ENCODE peak calls at places on chromosome 1, in seven cellular contexts. T is GM23338, H is HCT116, W is neural progenitor cell, K is GM23248, I is MM.1S, V is hepatocyte. D is an unnamed sample.

GRCh38 chr1:80448081-80448480 is 1352.7 kb upstream of the ADGRL2 start:
- DNase-seq in T (no peak), W (no peak), K (no peak), I (no peak), V (no peak), H (no peak), D (no peak)

GRCh38 chr1:94734963-94735899 is 84.9 kb upstream of the SLC44A3 start:
- DNase-seq in T (peak; percentile 46), H (no peak), V (peak; percentile 44), I (no peak), K (peak; percentile 73), W (no peak), D (no peak)

GRCh38 chr1:222815367-222815765 is 527 bp downstream of the DISP1 start:
- DNase-seq in V (peak; percentile 71), I (no peak), W (no peak), K (peak; percentile 83), T (no peak), H (no peak), D (peak; percentile 74)

GRCh38 chr1:10638559-10639300 is 157.7 kb downstream of the CASZ1 start:
- DNase-seq in I (no peak), T (peak; percentile 59), W (peak; percentile 73), K (no peak), V (no peak), H (no peak), D (no peak)

GRCh38 chr1:242525769-242526168 is 1.3 kb upstream of the PLD5 start:
- DNase-seq in W (no peak), K (no peak), V (no peak), I (no peak), T (no peak), H (no peak), D (no peak)

GRCh38 chr1:247077234-247077633 is 1.4 kb downstream of the ZNF670 start:
- DNase-seq in K (peak; percentile 36), T (no peak), W (no peak), H (no peak), V (no peak), I (no peak), D (peak; percentile 53)

GRCh38 chr1:151616505-151616849 is 4.6 kb downstream of the SNX27 start:
- DNase-seq in V (no peak), T (no peak), W (no peak), H (no peak), I (no peak), K (peak; percentile 64), D (peak; percentile 73)

GRCh38 chr1:39638965-39639332 is 494 bp downstream of the HEYL start:
- DNase-seq in T (peak; percentile 28), V (no peak), K (no peak), I (no peak), H (no peak), W (no peak), D (no peak)

GRCh38 chr1:54979327-54979891 is 1.0 kb upstream of the TMEM61 start:
- DNase-seq in T (no peak), V (no peak), H (no peak), K (peak; percentile 29), I (no peak), W (no peak), D (no peak)

GRCh38 chr1:244460195-244460594 is 878 bp upstream of the CATSPERE start:
- DNase-seq in W (no peak), K (peak; percentile 42), T (peak; percentile 31), H (no peak), I (no peak), V (no peak), D (peak; percentile 31)

GRCh38 chr1:9169601-9170137 is 40.8 kb upstream of the GPR157 start:
- DNase-seq in K (peak; percentile 50), V (no peak), T (no peak), W (no peak), H (no peak), I (no peak), D (no peak)

GRCh38 chr1:111988377-111988742 is 1.1 kb downstream of the KCND3 start:
- DNase-seq in W (no peak), I (no peak), K (no peak), T (no peak), H (no peak), V (no peak), D (no peak)

GRCh38 chr1:111988743-111989453 is 570 bp downstream of the KCND3 start:
- DNase-seq in H (no peak), K (peak; percentile 15), T (peak; percentile 66), W (peak; percentile 56), V (peak; percentile 38), I (no peak), D (no peak)

GRCh38 chr1:111990026-111990877 is 784 bp upstream of the KCND3 start:
- DNase-seq in T (peak; percentile 49), H (no peak), K (peak; percentile 41), W (peak; percentile 38), V (peak; percentile 29), I (no peak), D (no peak)

GRCh38 chr1:111989531-111990025 is at the start of gene KCND3:
- DNase-seq in V (peak; percentile 58), T (peak; percentile 42), K (peak; percentile 66), I (peak; percentile 17), W (peak; percentile 77), H (no peak), D (no peak)

GRCh38 chr1:111987502-111987901 is 2.0 kb downstream of the KCND3 start:
- DNase-seq in V (no peak), H (no peak), W (no peak), K (no peak), I (no peak), T (no peak), D (no peak)
- H3K4me3 ChIP-seq in V (no peak overlapping the region), H (no peak overlapping the region), W (no peak overlapping the region), K (no peak overlapping the region), I (no peak overlapping the region), T (no peak overlapping the region), D (no peak overlapping the region)

DNA sequence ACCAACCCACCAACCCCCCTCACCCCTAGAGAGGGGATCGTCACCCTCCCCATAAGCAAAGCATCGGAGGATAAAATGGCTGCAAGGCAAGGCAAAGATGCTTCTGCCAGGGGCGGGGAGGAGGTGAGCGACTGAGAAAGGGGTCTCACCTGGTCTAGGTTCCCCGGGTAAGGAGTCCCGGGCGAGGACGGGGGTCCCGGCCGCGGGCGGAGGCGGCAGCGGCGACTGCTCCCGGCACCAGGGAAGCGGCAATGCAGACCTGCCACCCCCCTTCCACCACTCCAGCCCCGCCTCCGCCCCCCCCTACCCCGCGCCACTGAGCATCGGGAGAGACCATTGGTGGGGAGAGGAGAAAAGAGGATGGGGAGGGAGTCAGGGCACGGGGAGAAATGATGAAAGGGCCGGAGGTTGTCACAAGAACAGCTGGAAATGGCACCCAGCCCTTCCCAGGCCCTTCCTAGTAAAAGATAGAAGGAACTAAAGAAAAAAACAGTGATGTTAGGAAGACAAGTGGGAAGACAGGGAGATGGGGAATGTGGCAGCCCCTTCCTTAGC is at the start of gene SV2A:
- DNase-seq in K (peak; percentile 26), H (no peak), W (peak; percentile 86), V (peak; percentile 67), I (no peak), T (peak; percentile 87), D (no peak)
- TF ChIP-seq EZH2 in K (no peak), H (no peak), W (no peak), V (no peak), I (no peak), T (no peak), D (no peak)

GRCh38 chr1:17475729-17476128 is 36.3 kb upstream of the RCC2 start:
- DNase-seq in H (no peak), I (no peak), T (no peak), W (no peak), K (peak; percentile 88), V (peak; percentile 66), D (peak; percentile 87)
- TF ChIP-seq EZH2phosphoT487 in H (no peak), I (no peak), T (no peak), W (no peak), K (no peak), V (no peak), D (no peak)

GRCh38 chr1:165355221-165355976 is 1.1 kb downstream of the LMX1A start:
- DNase-seq in H (no peak), I (no peak), T (peak; percentile 58), V (no peak), K (no peak), W (peak; percentile 63), D (no peak)
- H3K4me3 ChIP-seq in H (no peak overlapping the region), I (no peak overlapping the region), T (peak overlapping the region; percentile 71), V (no peak overlapping the region), K (no peak overlapping the region), W (peak overlapping the region; percentile 65), D (no peak overlapping the region)

GRCh38 chr1:200034262-200034557 is 6.7 kb downstream of the NR5A2 start:
- DNase-seq in T (peak; percentile 41), W (peak; percentile 28), V (no peak), H (no peak), K (no peak), I (no peak), D (no peak)

GRCh38 chr1:200036616-200037270 is 9.2 kb downstream of the NR5A2 start:
- DNase-seq in T (peak; percentile 64), W (peak; percentile 45), I (no peak), V (no peak), K (no peak), H (no peak), D (no peak)

GRCh38 chr1:200034821-200035396 is 7.4 kb downstream of the NR5A2 start:
- DNase-seq in T (peak; percentile 73), I (no peak), V (peak; percentile 21), H (no peak), W (peak; percentile 80), K (peak; percentile 67), D (no peak)

GRCh38 chr1:200035956-200036615 is 8.6 kb downstream of the NR5A2 start:
- DNase-seq in V (peak; percentile 17), T (peak; percentile 77), W (peak; percentile 7), H (no peak), I (no peak), K (no peak), D (no peak)

DNA sequence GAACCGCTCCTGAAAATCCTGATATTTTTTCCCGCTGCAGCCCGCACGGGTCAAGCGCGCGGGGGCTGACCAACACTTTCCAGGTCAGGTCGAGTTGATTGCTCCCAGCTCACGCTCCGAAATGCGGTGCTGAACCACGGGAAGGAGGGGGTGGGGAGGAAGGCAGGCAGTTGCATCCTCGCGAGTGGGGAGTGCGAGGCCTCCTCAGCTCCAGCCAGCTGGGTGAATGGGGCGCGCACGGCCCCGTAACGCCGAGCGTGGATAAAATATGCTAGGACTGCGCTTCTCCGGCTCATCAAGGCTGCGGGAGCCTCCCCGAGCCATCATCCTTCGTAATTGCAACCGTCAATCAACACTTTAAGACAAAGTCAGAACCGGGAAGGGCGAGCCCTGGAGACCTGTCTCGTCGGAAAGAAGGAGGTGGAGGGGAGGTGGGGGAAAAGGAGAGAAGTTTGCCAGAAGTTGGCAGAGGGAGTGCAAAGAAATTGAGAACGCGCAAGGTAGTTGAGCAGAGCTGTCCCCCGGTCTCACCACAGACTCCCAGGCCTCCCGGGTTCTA is 8.0 kb downstream of the NR5A2 start:
- DNase-seq in W (peak; percentile 55), H (no peak), K (peak; percentile 17), V (no peak), T (peak; percentile 69), I (no peak), D (no peak)
- TF ChIP-seq EZH2 in W (peak; percentile 90), H (no peak), K (peak; percentile 61), V (peak; percentile 80), T (peak; percentile 4), I (no peak), D (no peak)

GRCh38 chr1:24112381-24113169 is 640 bp upstream of the MYOM3 start:
- DNase-seq in K (peak; percentile 92), W (peak; percentile 74), T (peak; percentile 71), V (peak; percentile 88), I (peak; percentile 67), H (peak; percentile 18), D (peak; percentile 74)
- TF ChIP-seq EZH2phosphoT487 in K (no peak), W (no peak), T (no peak), V (no peak), I (no peak), H (no peak), D (no peak)

GRCh38 chr1:62241357-62242131 is 46.9 kb downstream of the L1TD1 start:
- DNase-seq in I (no peak), H (no peak), K (no peak), T (no peak), W (no peak), V (no peak), D (peak; percentile 35)
- H3K4me3 ChIP-seq in I (no peak overlapping the region), H (no peak overlapping the region), K (no peak overlapping the region), T (no peak overlapping the region), W (no peak overlapping the region), V (no peak overlapping the region), D (no peak overlapping the region)

D was measured in PC-3.